ENCODE peak calls at places on chromosomes 7 and 10, in five cellular contexts. Q is psoas muscle, P is left ventricle myocardium inferior, R is PC-9, C is HepG2. A is an unnamed sample.
A peak's percentile ranks its signal among the peaks of the same experiment; 100 is the strongest.

GRCh38 chr10:100748251-100749058 is 3.1 kb downstream of the PAX2 start:
- DNase-seq in Q (no peak), P (no peak), R (no peak), C (no peak), A (no peak)

GRCh38 chr10:124999433-125000365 is 57.8 kb downstream of the ZRANB1 start:
- DNase-seq in Q (peak; percentile 77), P (peak; percentile 47), R (no peak), C (no peak), A (peak; percentile 86)

GRCh38 chr7:1671876-1672451 is 1.9 kb downstream of the ELFN1 start:
- DNase-seq in Q (peak; percentile 40), P (no peak), R (no peak), C (no peak), A (peak; percentile 35)

GRCh38 chr10:28616514-28616913 is 60.8 kb upstream of the BAMBI start:
- DNase-seq in Q (no peak), P (no peak), R (no peak), C (no peak), A (no peak)

GRCh38 chr10:1057106-1057657 is 997 bp downstream of the WDR37 start:
- DNase-seq in Q (no peak), P (peak; percentile 22), R (no peak), C (no peak), A (no peak)

GRCh38 chr7:111409714-111410422 is 152.4 kb downstream of the IMMP2L start:
- DNase-seq in Q (no peak), P (no peak), R (no peak), C (peak; percentile 0), A (no peak)

GRCh38 chr10:8063128-8063908 is 8.8 kb downstream of the GATA3 start:
- DNase-seq in Q (no peak), P (no peak), R (no peak), C (no peak), A (no peak)

GRCh38 chr7:6284461-6285360 is 12.3 kb upstream of the CYTH3 start:
- DNase-seq in Q (no peak), P (no peak), R (peak; percentile 81), C (peak; percentile 27), A (no peak)

GRCh38 chr10:85645097-85645496 is 721.5 kb downstream of the GRID1 start:
- DNase-seq in Q (peak; percentile 60), P (no peak), R (no peak), C (peak; percentile 17), A (no peak)

GRCh38 chr7:138001529-138002095 is at the start of gene CREB3L2:
- DNase-seq in Q (no peak), P (peak; percentile 60), R (peak; percentile 64), C (peak; percentile 36), A (peak; percentile 86)

GRCh38 chr10:102342462-102342861 is 53.0 kb upstream of the NFKB2 start:
- DNase-seq in Q (no peak), P (no peak), R (no peak), C (no peak), A (no peak)

GRCh38 chr7:45033261-45033930 is 33.4 kb downstream of the CCM2 start:
- DNase-seq in Q (no peak), P (no peak), R (no peak), C (no peak), A (no peak)

GRCh38 chr10:124605481-124605855 is 138.7 kb downstream of the FAM53B start:
- DNase-seq in Q (peak; percentile 31), P (no peak), R (no peak), C (no peak), A (peak; percentile 35)

GRCh38 chr7:116311816-116312471 is 101.6 kb downstream of the TES start:
- DNase-seq in Q (no peak), P (no peak), R (no peak), C (no peak), A (no peak)
- H3K4me3 ChIP-seq in Q (no peak overlapping the region), P (no peak overlapping the region), R (no peak overlapping the region), C (no peak overlapping the region), A (no peak overlapping the region)

DNA sequence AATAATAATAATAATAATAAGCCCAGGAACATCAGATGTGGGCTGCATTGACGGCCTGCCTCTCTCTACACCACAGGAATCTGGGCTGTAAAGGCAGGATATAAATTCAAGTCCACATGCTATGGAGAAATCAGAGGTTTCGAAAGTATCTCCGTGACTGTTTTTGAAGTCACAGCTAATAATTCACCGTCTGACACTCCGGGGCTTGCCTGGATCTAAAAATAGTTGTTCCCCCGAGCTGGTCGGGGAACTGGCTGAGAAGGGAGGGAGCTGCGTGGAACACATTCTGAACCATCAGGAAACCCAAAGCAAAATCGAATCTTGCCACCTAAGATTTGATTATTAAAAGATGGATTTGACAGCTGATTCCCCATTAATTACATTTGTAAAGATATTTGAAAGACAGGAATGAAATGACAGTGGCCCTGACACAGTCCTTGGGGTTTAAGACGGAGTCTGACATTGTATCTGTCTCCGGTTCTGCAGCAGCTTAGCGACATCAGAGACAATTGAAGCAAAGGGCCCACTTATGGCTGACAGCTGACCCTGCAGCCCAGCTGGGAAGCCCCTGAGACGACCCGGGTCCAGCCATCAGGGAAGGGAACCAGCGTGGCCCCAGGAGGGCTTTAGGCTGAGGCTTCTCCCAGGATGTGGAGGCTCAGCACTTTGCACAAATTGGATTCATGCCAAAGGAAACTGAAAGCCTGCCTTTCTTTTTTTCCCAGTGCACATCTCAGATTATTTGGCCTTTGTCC is 35.2 kb downstream of the KLF6 start:
- DNase-seq in Q (peak; percentile 77), P (peak; percentile 54), R (no peak), C (peak; percentile 31), A (peak; percentile 68)
- H3K4me3 ChIP-seq in Q (peak overlapping the region; percentile 49), P (peak overlapping the region; percentile 53), R (no peak overlapping the region), C (peak overlapping the region; percentile 4), A (peak overlapping the region; percentile 12)

GRCh38 chr7:126699707-126700106 is 553.0 kb downstream of the GRM8 start:
- DNase-seq in Q (no peak), P (no peak), R (no peak), C (no peak), A (no peak)
- H3K4me3 ChIP-seq in Q (no peak overlapping the region), P (no peak overlapping the region), R (no peak overlapping the region), C (no peak overlapping the region), A (no peak overlapping the region)

GRCh38 chr10:93072225-93072712 is 1.4 kb upstream of the CYP26A1 start:
- DNase-seq in Q (no peak), P (no peak), R (no peak), C (no peak), A (no peak)
- H3K4me3 ChIP-seq in Q (peak overlapping the region; percentile 37), P (peak overlapping the region; percentile 62), R (peak overlapping the region; percentile 73), C (peak overlapping the region; percentile 58), A (peak overlapping the region; percentile 55)

DNA sequence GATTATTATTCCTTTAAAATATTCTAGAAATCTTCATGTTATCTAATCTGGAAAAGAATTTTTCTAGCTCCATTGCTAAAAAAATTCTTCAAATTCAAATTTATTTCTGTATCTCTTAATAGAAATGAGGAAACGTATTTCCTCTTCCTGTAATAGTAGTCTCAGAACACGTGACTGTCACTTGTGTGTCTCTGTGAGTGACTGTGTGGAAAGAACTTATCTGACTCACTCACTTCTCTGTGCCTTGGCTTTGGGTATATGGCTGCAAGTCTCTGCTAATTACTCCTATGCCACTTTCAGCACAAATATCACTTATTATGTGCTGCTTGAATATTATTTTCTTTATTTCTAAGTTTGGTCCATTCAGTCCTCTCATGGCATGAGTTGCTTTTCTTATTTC is 132.7 kb downstream of the CNTNAP2 start:
- DNase-seq in Q (no peak), P (no peak), R (no peak), C (no peak), A (no peak)
- H3K4me3 ChIP-seq in Q (no peak overlapping the region), P (no peak overlapping the region), R (no peak overlapping the region), C (no peak overlapping the region), A (no peak overlapping the region)

DNA sequence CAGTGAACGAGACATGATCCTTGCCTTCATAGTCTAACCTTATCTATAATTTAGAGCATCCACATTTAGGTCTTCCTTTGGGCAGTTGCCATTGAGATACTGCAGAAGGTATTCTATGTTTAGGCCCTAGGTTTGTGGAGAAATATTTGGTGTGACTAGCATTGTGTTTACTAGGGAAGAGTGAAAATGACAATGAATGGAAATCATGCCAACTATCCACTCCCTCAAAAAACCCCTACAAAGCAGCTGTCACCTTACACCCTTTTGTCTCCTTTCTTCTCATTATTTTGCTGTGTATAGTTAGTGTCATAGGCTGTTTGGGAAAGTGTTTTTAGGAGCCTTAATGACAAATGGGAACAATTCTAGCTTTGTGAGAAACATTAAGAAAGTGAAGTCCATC is 3.2 kb downstream of the CCNJ start:
- DNase-seq in Q (no peak), P (no peak), R (no peak), C (no peak), A (no peak)
- H3K4me3 ChIP-seq in Q (no peak overlapping the region), P (no peak overlapping the region), R (no peak overlapping the region), C (no peak overlapping the region), A (no peak overlapping the region)

GRCh38 chr10:61899663-61899996 is 1.9 kb upstream of the ARID5B start:
- DNase-seq in Q (no peak), P (no peak), R (no peak), C (no peak), A (no peak)
- H3K4me3 ChIP-seq in Q (peak overlapping the region; percentile 98), P (peak overlapping the region; percentile 82), R (peak overlapping the region; percentile 76), C (no peak overlapping the region), A (peak overlapping the region; percentile 84)